ENCODE peak calls at places on chromosomes 12 and 14, in nine cellular contexts. One of them, this sample, is unnamed.

GRCh38 chr12:95051241-95051640 is 22.2 kb downstream of the NR2C1 start:
- DNase-seq in esophagus squamous epithelium: no peak
- DNase-seq in uterus: no peak
- DNase-seq in A549: no peak
- DNase-seq in body of pancreas: no peak
- DNase-seq in K562: no peak
- DNase-seq in Peyer's patch: no peak
- DNase-seq in IMR-90: peak; percentile 7
- DNase-seq in ovary: no peak
- DNase-seq in this sample: no peak

GRCh38 chr12:131564843-131565242 is 146.0 kb upstream of the SFSWAP start:
- DNase-seq in esophagus squamous epithelium: no peak
- DNase-seq in body of pancreas: no peak
- DNase-seq in IMR-90: no peak
- DNase-seq in ovary: no peak
- DNase-seq in K562: no peak
- DNase-seq in Peyer's patch: no peak
- DNase-seq in A549: no peak
- DNase-seq in uterus: no peak
- DNase-seq in this sample: no peak

GRCh38 chr14:90795744-90796143 is 20.5 kb downstream of the TTC7B start:
- DNase-seq in body of pancreas: no peak
- DNase-seq in A549: no peak
- DNase-seq in Peyer's patch: no peak
- DNase-seq in esophagus squamous epithelium: no peak
- DNase-seq in IMR-90: peak; percentile 93
- DNase-seq in ovary: no peak
- DNase-seq in uterus: no peak
- DNase-seq in K562: no peak
- DNase-seq in this sample: no peak

GRCh38 chr12:96047621-96048211 is 12.3 kb upstream of the LTA4H start:
- DNase-seq in IMR-90: peak; percentile 72
- DNase-seq in esophagus squamous epithelium: no peak
- DNase-seq in ovary: no peak
- DNase-seq in body of pancreas: peak; percentile 46
- DNase-seq in A549: peak; percentile 65
- DNase-seq in K562: no peak
- DNase-seq in Peyer's patch: no peak
- DNase-seq in uterus: no peak
- DNase-seq in this sample: no peak

GRCh38 chr14:58875613-58876012 is 237.9 kb downstream of the DACT1 start:
- DNase-seq in esophagus squamous epithelium: no peak
- DNase-seq in uterus: no peak
- DNase-seq in IMR-90: no peak
- DNase-seq in body of pancreas: no peak
- DNase-seq in K562: no peak
- DNase-seq in A549: no peak
- DNase-seq in ovary: no peak
- DNase-seq in Peyer's patch: no peak
- DNase-seq in this sample: no peak

GRCh38 chr14:98591161-98591560 is 680.8 kb downstream of the BCL11B start:
- DNase-seq in IMR-90: no peak
- DNase-seq in K562: no peak
- DNase-seq in esophagus squamous epithelium: no peak
- DNase-seq in A549: no peak
- DNase-seq in uterus: no peak
- DNase-seq in Peyer's patch: no peak
- DNase-seq in body of pancreas: no peak
- DNase-seq in ovary: no peak
- DNase-seq in this sample: no peak

GRCh38 chr12:125145196-125145595 is 80.0 kb downstream of the AACS start:
- DNase-seq in IMR-90: no peak
- DNase-seq in A549: no peak
- DNase-seq in uterus: no peak
- DNase-seq in esophagus squamous epithelium: no peak
- DNase-seq in Peyer's patch: no peak
- DNase-seq in body of pancreas: no peak
- DNase-seq in ovary: no peak
- DNase-seq in K562: no peak
- DNase-seq in this sample: no peak

GRCh38 chr12:130685250-130685649 is 30.8 kb downstream of the RIMBP2 start:
- DNase-seq in ovary: no peak
- DNase-seq in uterus: no peak
- DNase-seq in K562: no peak
- DNase-seq in Peyer's patch: no peak
- DNase-seq in A549: no peak
- DNase-seq in body of pancreas: no peak
- DNase-seq in esophagus squamous epithelium: no peak
- DNase-seq in IMR-90: no peak
- DNase-seq in this sample: no peak

GRCh38 chr14:78836777-78837176 is 666.6 kb downstream of the NRXN3 start:
- DNase-seq in K562: peak; percentile 37
- DNase-seq in body of pancreas: peak; percentile 66
- DNase-seq in IMR-90: peak; percentile 52
- DNase-seq in Peyer's patch: no peak
- DNase-seq in esophagus squamous epithelium: no peak
- DNase-seq in A549: peak; percentile 49
- DNase-seq in ovary: no peak
- DNase-seq in uterus: no peak
- DNase-seq in this sample: peak; percentile 85

GRCh38 chr12:5022465-5023061 is 21.1 kb upstream of the KCNA5 start:
- DNase-seq in body of pancreas: peak; percentile 52
- DNase-seq in esophagus squamous epithelium: no peak
- DNase-seq in Peyer's patch: peak; percentile 70
- DNase-seq in A549: peak; percentile 66
- DNase-seq in ovary: no peak
- DNase-seq in K562: peak; percentile 67
- DNase-seq in IMR-90: peak; percentile 36
- DNase-seq in uterus: no peak
- DNase-seq in this sample: peak; percentile 30

GRCh38 chr12:93518725-93519124 is 51.4 kb downstream of the MRPL42 start:
- DNase-seq in A549: no peak
- DNase-seq in esophagus squamous epithelium: no peak
- DNase-seq in ovary: no peak
- DNase-seq in Peyer's patch: no peak
- DNase-seq in IMR-90: peak; percentile 83
- DNase-seq in uterus: no peak
- DNase-seq in K562: no peak
- DNase-seq in body of pancreas: no peak
- DNase-seq in this sample: no peak

GRCh38 chr12:6452245-6452731 is 446 bp downstream of the TAPBPL start:
- DNase-seq in ovary: peak; percentile 47
- DNase-seq in body of pancreas: peak; percentile 78
- DNase-seq in A549: no peak
- DNase-seq in esophagus squamous epithelium: no peak
- DNase-seq in uterus: no peak
- DNase-seq in K562: no peak
- DNase-seq in Peyer's patch: peak; percentile 70
- DNase-seq in IMR-90: no peak
- DNase-seq in this sample: peak; percentile 80

GRCh38 chr12:6450091-6450868 is 1.6 kb upstream of the TAPBPL start:
- DNase-seq in IMR-90: no peak
- DNase-seq in body of pancreas: no peak
- DNase-seq in uterus: no peak
- DNase-seq in ovary: no peak
- DNase-seq in K562: no peak
- DNase-seq in Peyer's patch: no peak
- DNase-seq in esophagus squamous epithelium: no peak
- DNase-seq in A549: no peak
- DNase-seq in this sample: no peak

GRCh38 chr12:6450869-6451347 is 934 bp upstream of the TAPBPL start:
- DNase-seq in IMR-90: no peak
- DNase-seq in body of pancreas: peak; percentile 24
- DNase-seq in K562: no peak
- DNase-seq in uterus: peak; percentile 58
- DNase-seq in Peyer's patch: no peak
- DNase-seq in A549: no peak
- DNase-seq in esophagus squamous epithelium: no peak
- DNase-seq in ovary: no peak
- DNase-seq in this sample: peak; percentile 55

GRCh38 chr12:6451348-6452244 is at the start of gene TAPBPL:
- DNase-seq in ovary: peak; percentile 83
- DNase-seq in body of pancreas: peak; percentile 90
- DNase-seq in IMR-90: peak; percentile 75
- DNase-seq in esophagus squamous epithelium: peak; percentile 34
- DNase-seq in K562: peak; percentile 31
- DNase-seq in Peyer's patch: peak; percentile 89
- DNase-seq in uterus: peak; percentile 83
- DNase-seq in A549: peak; percentile 62
- DNase-seq in this sample: peak; percentile 93

GRCh38 chr12:6452908-6453630 is 1.2 kb downstream of the TAPBPL start:
- DNase-seq in K562: no peak
- DNase-seq in A549: no peak
- DNase-seq in Peyer's patch: peak; percentile 66
- DNase-seq in ovary: no peak
- DNase-seq in uterus: no peak
- DNase-seq in esophagus squamous epithelium: no peak
- DNase-seq in IMR-90: no peak
- DNase-seq in body of pancreas: no peak
- DNase-seq in this sample: no peak
- TF ChIP-seq POLR2A in K562: no peak
- TF ChIP-seq POLR2A in A549: no peak
- TF ChIP-seq POLR2A in Peyer's patch: no peak
- TF ChIP-seq POLR2A in ovary: no peak
- TF ChIP-seq POLR2A in uterus: peak; percentile 10
- TF ChIP-seq POLR2A in esophagus squamous epithelium: no peak
- TF ChIP-seq POLR2A in IMR-90: no peak
- TF ChIP-seq POLR2A in body of pancreas: no peak
- TF ChIP-seq POLR2A in this sample: no peak

GRCh38 chr12:57211791-57212700 is 4.5 kb upstream of the NXPH4 start:
- DNase-seq in K562: no peak
- DNase-seq in ovary: peak; percentile 59
- DNase-seq in esophagus squamous epithelium: no peak
- DNase-seq in IMR-90: no peak
- DNase-seq in body of pancreas: no peak
- DNase-seq in uterus: peak; percentile 43
- DNase-seq in Peyer's patch: no peak
- DNase-seq in A549: no peak
- DNase-seq in this sample: no peak
- TF ChIP-seq CTCF in K562: peak; percentile 47
- TF ChIP-seq CTCF in ovary: no peak
- TF ChIP-seq CTCF in esophagus squamous epithelium: no peak
- TF ChIP-seq CTCF in IMR-90: no peak
- TF ChIP-seq CTCF in body of pancreas: no peak
- TF ChIP-seq CTCF in uterus: no peak
- TF ChIP-seq CTCF in Peyer's patch: no peak
- TF ChIP-seq CTCF in A549: no peak
- TF ChIP-seq CTCF in this sample: no peak

GRCh38 chr12:54413284-54414190 is 5.5 kb downstream of the ITGA5 start:
- DNase-seq in esophagus squamous epithelium: no peak
- DNase-seq in K562: no peak
- DNase-seq in uterus: no peak
- DNase-seq in A549: no peak
- DNase-seq in Peyer's patch: no peak
- DNase-seq in body of pancreas: no peak
- DNase-seq in ovary: no peak
- DNase-seq in IMR-90: no peak
- DNase-seq in this sample: no peak
- TF ChIP-seq POLR2A in esophagus squamous epithelium: no peak
- TF ChIP-seq POLR2A in K562: no peak
- TF ChIP-seq POLR2A in uterus: no peak
- TF ChIP-seq POLR2A in A549: no peak
- TF ChIP-seq POLR2A in Peyer's patch: no peak
- TF ChIP-seq POLR2A in body of pancreas: no peak
- TF ChIP-seq POLR2A in ovary: no peak
- TF ChIP-seq POLR2A in IMR-90: no peak
- TF ChIP-seq POLR2A in this sample: no peak

GRCh38 chr14:72942934-72943333 is 16.7 kb downstream of the DCAF4 start:
- DNase-seq in ovary: no peak
- DNase-seq in K562: no peak
- DNase-seq in uterus: no peak
- DNase-seq in A549: no peak
- DNase-seq in esophagus squamous epithelium: no peak
- DNase-seq in Peyer's patch: no peak
- DNase-seq in body of pancreas: no peak
- DNase-seq in IMR-90: no peak
- DNase-seq in this sample: no peak
- TF ChIP-seq CTCF in ovary: no peak
- TF ChIP-seq CTCF in K562: no peak
- TF ChIP-seq CTCF in uterus: no peak
- TF ChIP-seq CTCF in A549: no peak
- TF ChIP-seq CTCF in esophagus squamous epithelium: no peak
- TF ChIP-seq CTCF in Peyer's patch: no peak
- TF ChIP-seq CTCF in body of pancreas: no peak
- TF ChIP-seq CTCF in IMR-90: no peak
- TF ChIP-seq CTCF in this sample: no peak

GRCh38 chr14:21437063-21437901 is 18.6 kb downstream of the CHD8 start:
- DNase-seq in A549: peak; percentile 91
- DNase-seq in Peyer's patch: peak; percentile 95
- DNase-seq in K562: peak; percentile 90
- DNase-seq in uterus: peak; percentile 99
- DNase-seq in esophagus squamous epithelium: peak; percentile 92
- DNase-seq in ovary: peak; percentile 99
- DNase-seq in IMR-90: peak; percentile 99
- DNase-seq in body of pancreas: peak; percentile 98
- DNase-seq in this sample: peak; percentile 99
- TF ChIP-seq POLR2A in A549: peak; percentile 17
- TF ChIP-seq POLR2A in Peyer's patch: no peak
- TF ChIP-seq POLR2A in K562: peak; percentile 72
- TF ChIP-seq POLR2A in uterus: peak; percentile 48
- TF ChIP-seq POLR2A in esophagus squamous epithelium: no peak
- TF ChIP-seq POLR2A in ovary: peak; percentile 44
- TF ChIP-seq POLR2A in IMR-90: no peak
- TF ChIP-seq POLR2A in body of pancreas: no peak
- TF ChIP-seq POLR2A in this sample: no peak

GRCh38 chr14:25406818-25407217 is 356.9 kb upstream of the STXBP6 start:
- DNase-seq in ovary: no peak
- DNase-seq in K562: peak; percentile 6
- DNase-seq in esophagus squamous epithelium: no peak
- DNase-seq in uterus: no peak
- DNase-seq in IMR-90: peak; percentile 8
- DNase-seq in Peyer's patch: no peak
- DNase-seq in body of pancreas: peak; percentile 47
- DNase-seq in A549: no peak
- DNase-seq in this sample: peak; percentile 89
- TF ChIP-seq CTCF in ovary: no peak
- TF ChIP-seq CTCF in K562: no peak
- TF ChIP-seq CTCF in esophagus squamous epithelium: no peak
- TF ChIP-seq CTCF in uterus: no peak
- TF ChIP-seq CTCF in IMR-90: peak; percentile 38
- TF ChIP-seq CTCF in Peyer's patch: no peak
- TF ChIP-seq CTCF in body of pancreas: peak; percentile 31
- TF ChIP-seq CTCF in A549: peak; percentile 13
- TF ChIP-seq CTCF in this sample: peak; percentile 30

DNA sequence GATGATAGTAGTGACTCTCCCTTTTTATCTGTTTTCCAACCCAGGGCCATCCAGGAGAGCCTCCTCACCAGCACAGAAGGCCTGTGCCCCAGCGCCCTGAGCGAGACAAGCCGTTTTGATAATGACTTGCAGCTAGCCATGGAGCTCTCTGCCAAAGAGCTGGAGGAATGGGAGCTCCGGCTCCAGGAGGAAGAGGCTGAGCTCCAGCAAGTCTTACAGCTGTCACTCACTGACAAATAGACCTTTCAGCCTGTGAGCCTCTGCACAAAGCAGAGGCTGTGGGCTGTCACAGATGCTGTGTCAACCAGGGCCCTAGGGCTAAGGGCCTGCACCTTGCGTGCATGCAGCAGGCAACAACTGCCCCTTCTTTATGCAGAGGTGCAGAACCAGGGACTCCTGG is 11.0 kb downstream of the C12orf76 start:
- DNase-seq in uterus: no peak
- DNase-seq in Peyer's patch: no peak
- DNase-seq in IMR-90: no peak
- DNase-seq in body of pancreas: no peak
- DNase-seq in K562: no peak
- DNase-seq in A549: no peak
- DNase-seq in ovary: no peak
- DNase-seq in esophagus squamous epithelium: no peak
- DNase-seq in this sample: no peak
- TF ChIP-seq POLR2A in uterus: no peak
- TF ChIP-seq POLR2A in Peyer's patch: no peak
- TF ChIP-seq POLR2A in IMR-90: no peak
- TF ChIP-seq POLR2A in body of pancreas: no peak
- TF ChIP-seq POLR2A in K562: no peak
- TF ChIP-seq POLR2A in A549: no peak
- TF ChIP-seq POLR2A in ovary: no peak
- TF ChIP-seq POLR2A in esophagus squamous epithelium: no peak
- TF ChIP-seq POLR2A in this sample: no peak

This sample was measured in testis.